ENCODE peak calls at places on chromosomes 2 and 18, in eight cellular contexts. One of them, this sample, is unnamed.

GRCh38 chr2:232668805-232669444 is 28.2 kb upstream of the GIGYF2 start:
- DNase-seq in neural progenitor cell: peak
- DNase-seq in SK-N-SH: no peak
- DNase-seq in MM.1S: peak
- DNase-seq in hepatocyte: peak
- DNase-seq in PC-3: peak
- DNase-seq in HCT116: peak
- DNase-seq in GM23338: peak
- DNase-seq in this sample: no peak

GRCh38 chr2:219736196-219736595 is 108.8 kb downstream of the SLC4A3 start:
- DNase-seq in SK-N-SH: peak
- DNase-seq in neural progenitor cell: peak
- DNase-seq in GM23338: peak
- DNase-seq in hepatocyte: peak
- DNase-seq in PC-3: peak
- DNase-seq in MM.1S: peak
- DNase-seq in HCT116: peak
- DNase-seq in this sample: peak

GRCh38 chr18:49002045-49002444 is 51.3 kb upstream of the SMAD7 start:
- DNase-seq in HCT116: no peak
- DNase-seq in hepatocyte: no peak
- DNase-seq in PC-3: no peak
- DNase-seq in GM23338: no peak
- DNase-seq in neural progenitor cell: no peak
- DNase-seq in MM.1S: no peak
- DNase-seq in SK-N-SH: no peak
- DNase-seq in this sample: no peak

GRCh38 chr2:133676392-133677130 is 108.3 kb upstream of the NCKAP5 start:
- DNase-seq in neural progenitor cell: no peak
- DNase-seq in MM.1S: no peak
- DNase-seq in SK-N-SH: no peak
- DNase-seq in hepatocyte: no peak
- DNase-seq in GM23338: no peak
- DNase-seq in HCT116: no peak
- DNase-seq in PC-3: no peak
- DNase-seq in this sample: no peak

GRCh38 chr2:47334356-47335136 is 68.4 kb upstream of the MSH2 start:
- DNase-seq in hepatocyte: no peak
- DNase-seq in MM.1S: peak
- DNase-seq in neural progenitor cell: peak
- DNase-seq in PC-3: no peak
- DNase-seq in SK-N-SH: no peak
- DNase-seq in HCT116: no peak
- DNase-seq in GM23338: peak
- DNase-seq in this sample: no peak

GRCh38 chr2:45258251-45258775 is 249.1 kb upstream of the SIX2 start:
- DNase-seq in HCT116: no peak
- DNase-seq in MM.1S: no peak
- DNase-seq in hepatocyte: no peak
- DNase-seq in PC-3: no peak
- DNase-seq in neural progenitor cell: peak
- DNase-seq in GM23338: no peak
- DNase-seq in SK-N-SH: no peak
- DNase-seq in this sample: peak

GRCh38 chr2:144516981-144517824 is 2.7 kb downstream of the ZEB2 start:
- DNase-seq in PC-3: peak
- DNase-seq in HCT116: no peak
- DNase-seq in neural progenitor cell: peak
- DNase-seq in hepatocyte: peak
- DNase-seq in MM.1S: peak
- DNase-seq in GM23338: peak
- DNase-seq in SK-N-SH: peak
- DNase-seq in this sample: peak

GRCh38 chr2:226483745-226484619 is 315.6 kb downstream of the IRS1 start:
- DNase-seq in neural progenitor cell: peak
- DNase-seq in MM.1S: no peak
- DNase-seq in GM23338: peak
- DNase-seq in HCT116: no peak
- DNase-seq in SK-N-SH: no peak
- DNase-seq in PC-3: no peak
- DNase-seq in hepatocyte: no peak
- DNase-seq in this sample: no peak

GRCh38 chr2:84925336-84925723 is 19.9 kb downstream of the TMSB10 start:
- DNase-seq in GM23338: no peak
- DNase-seq in HCT116: no peak
- DNase-seq in MM.1S: no peak
- DNase-seq in hepatocyte: no peak
- DNase-seq in SK-N-SH: no peak
- DNase-seq in neural progenitor cell: no peak
- DNase-seq in PC-3: no peak
- DNase-seq in this sample: no peak

GRCh38 chr2:18580606-18581005 is 8.8 kb downstream of the NT5C1B start:
- DNase-seq in PC-3: no peak
- DNase-seq in GM23338: no peak
- DNase-seq in neural progenitor cell: no peak
- DNase-seq in SK-N-SH: no peak
- DNase-seq in hepatocyte: no peak
- DNase-seq in MM.1S: no peak
- DNase-seq in HCT116: no peak
- DNase-seq in this sample: no peak

DNA sequence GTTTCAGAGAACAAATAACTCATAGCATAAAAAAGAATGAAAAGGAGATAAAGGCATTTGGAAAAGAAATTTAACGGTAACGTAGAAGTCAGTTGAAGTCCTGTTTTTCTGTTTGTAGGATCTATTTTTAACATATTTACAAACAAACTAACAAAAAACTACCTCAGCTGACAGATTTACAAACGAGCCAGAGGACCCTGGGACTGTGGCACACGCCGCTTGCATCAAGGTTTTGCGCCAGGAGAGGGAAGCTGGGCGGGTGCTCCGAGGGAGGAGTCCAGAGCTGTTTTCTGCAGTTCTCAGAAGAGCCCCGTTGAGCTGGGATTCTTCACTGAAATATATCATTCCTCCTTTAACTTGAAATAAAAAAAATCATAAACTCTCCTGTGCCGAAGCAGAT is 13.6 kb upstream of the TMEM18 start:
- DNase-seq in hepatocyte: no peak
- DNase-seq in HCT116: no peak
- DNase-seq in neural progenitor cell: no peak
- DNase-seq in MM.1S: no peak
- DNase-seq in GM23338: no peak
- DNase-seq in SK-N-SH: no peak
- DNase-seq in PC-3: no peak
- DNase-seq in this sample: no peak
- TF ChIP-seq CTCF in hepatocyte: no peak
- TF ChIP-seq CTCF in HCT116: no peak
- TF ChIP-seq CTCF in neural progenitor cell: no peak
- TF ChIP-seq CTCF in MM.1S: no peak
- TF ChIP-seq CTCF in GM23338: no peak
- TF ChIP-seq CTCF in SK-N-SH: no peak
- TF ChIP-seq CTCF in PC-3: no peak
- TF ChIP-seq CTCF in this sample: no peak

GRCh38 chr2:74199275-74199701 is 873 bp downstream of the MTHFD2 start:
- DNase-seq in hepatocyte: no peak
- DNase-seq in PC-3: no peak
- DNase-seq in HCT116: no peak
- DNase-seq in SK-N-SH: no peak
- DNase-seq in GM23338: no peak
- DNase-seq in MM.1S: no peak
- DNase-seq in neural progenitor cell: no peak
- DNase-seq in this sample: no peak

GRCh38 chr2:74198461-74199274 is at the start of gene MTHFD2:
- DNase-seq in SK-N-SH: peak
- DNase-seq in hepatocyte: peak
- DNase-seq in neural progenitor cell: peak
- DNase-seq in MM.1S: peak
- DNase-seq in HCT116: peak
- DNase-seq in GM23338: peak
- DNase-seq in PC-3: peak
- DNase-seq in this sample: peak

GRCh38 chr2:74201596-74201995 is 3.2 kb downstream of the MTHFD2 start:
- DNase-seq in neural progenitor cell: no peak
- DNase-seq in MM.1S: no peak
- DNase-seq in hepatocyte: no peak
- DNase-seq in SK-N-SH: no peak
- DNase-seq in PC-3: peak
- DNase-seq in GM23338: no peak
- DNase-seq in HCT116: no peak
- DNase-seq in this sample: no peak

GRCh38 chr2:74199871-74200305 is 1.5 kb downstream of the MTHFD2 start:
- DNase-seq in hepatocyte: peak
- DNase-seq in GM23338: no peak
- DNase-seq in MM.1S: no peak
- DNase-seq in neural progenitor cell: peak
- DNase-seq in HCT116: no peak
- DNase-seq in PC-3: peak
- DNase-seq in SK-N-SH: no peak
- DNase-seq in this sample: peak

DNA sequence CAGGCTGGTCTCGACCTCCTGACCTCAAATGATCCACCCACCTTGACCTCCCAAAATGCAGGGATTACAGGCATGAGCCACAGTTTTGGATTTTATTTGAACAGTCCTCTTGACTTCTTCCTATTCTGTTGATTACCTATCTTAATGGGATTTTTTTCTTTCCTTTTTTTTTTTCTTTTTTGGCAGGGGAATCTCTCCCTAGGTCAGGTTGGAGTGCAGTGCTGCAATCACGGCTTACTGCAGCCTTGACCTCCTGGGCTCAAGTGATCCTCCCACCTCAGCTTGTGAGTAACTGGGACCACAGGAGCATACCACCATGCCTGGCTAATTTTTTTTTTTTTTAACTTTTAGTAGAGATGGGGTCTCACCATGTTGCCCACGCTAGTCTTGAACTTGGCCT is 2.8 kb downstream of the MTHFD2 start:
- DNase-seq in hepatocyte: no peak
- DNase-seq in HCT116: no peak
- DNase-seq in neural progenitor cell: no peak
- DNase-seq in SK-N-SH: no peak
- DNase-seq in MM.1S: no peak
- DNase-seq in GM23338: no peak
- DNase-seq in PC-3: no peak
- DNase-seq in this sample: no peak
- H3K4me3 ChIP-seq in hepatocyte: no peak
- H3K4me3 ChIP-seq in HCT116: no peak
- H3K4me3 ChIP-seq in neural progenitor cell: no peak
- H3K4me3 ChIP-seq in SK-N-SH: no peak
- H3K4me3 ChIP-seq in MM.1S: no peak
- H3K4me3 ChIP-seq in GM23338: peak
- H3K4me3 ChIP-seq in PC-3: peak
- H3K4me3 ChIP-seq in this sample: peak

DNA sequence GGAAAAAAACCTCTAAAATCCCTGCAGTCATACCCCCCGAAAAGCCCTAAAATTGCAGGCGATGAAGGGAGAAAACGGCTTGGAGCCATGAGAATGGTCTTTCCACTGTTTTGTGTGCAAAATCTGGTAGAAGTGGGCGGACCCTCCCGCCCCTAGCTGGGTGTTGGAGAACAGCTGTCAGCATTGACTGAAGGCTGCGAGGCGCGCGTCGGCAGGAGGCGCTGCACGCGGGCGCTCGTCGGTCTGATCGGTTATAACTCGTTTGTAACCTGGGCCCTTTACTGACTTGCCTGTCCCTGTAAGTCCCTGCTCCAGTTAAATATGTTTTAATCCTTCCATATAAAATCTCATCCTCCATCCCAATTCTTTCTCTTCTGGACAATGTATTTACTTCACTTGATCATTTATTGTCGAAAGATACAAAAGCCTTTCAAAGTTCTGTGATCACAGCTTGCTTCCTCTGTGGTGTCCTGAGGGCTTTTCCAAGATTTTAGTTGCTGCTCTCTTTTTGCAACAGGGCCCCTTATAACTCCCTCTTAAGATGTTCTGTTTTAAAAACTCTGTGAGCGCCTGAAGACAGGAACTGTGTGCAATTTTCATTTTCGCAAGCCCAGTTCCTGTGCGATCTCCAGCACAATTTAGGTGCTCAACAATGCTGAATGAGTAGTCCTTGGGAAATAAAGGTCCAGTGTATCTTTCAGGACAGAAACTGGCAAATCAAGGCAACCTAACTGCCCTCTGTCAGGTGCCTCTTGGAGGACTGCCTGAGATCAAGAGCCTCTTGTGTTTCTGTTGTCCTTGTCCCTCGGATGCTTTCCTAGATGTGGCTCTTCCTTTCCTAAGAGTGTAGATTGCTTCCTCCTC is 906 bp upstream of the HNRNPLL start:
- DNase-seq in PC-3: peak
- DNase-seq in neural progenitor cell: peak
- DNase-seq in hepatocyte: peak
- DNase-seq in SK-N-SH: peak
- DNase-seq in GM23338: peak
- DNase-seq in HCT116: peak
- DNase-seq in MM.1S: peak
- DNase-seq in this sample: peak
- TF ChIP-seq EZH2phosphoT487 in PC-3: no peak
- TF ChIP-seq EZH2phosphoT487 in neural progenitor cell: no peak
- TF ChIP-seq EZH2phosphoT487 in hepatocyte: no peak
- TF ChIP-seq EZH2phosphoT487 in SK-N-SH: no peak
- TF ChIP-seq EZH2phosphoT487 in GM23338: no peak
- TF ChIP-seq EZH2phosphoT487 in HCT116: no peak
- TF ChIP-seq EZH2phosphoT487 in MM.1S: no peak
- TF ChIP-seq EZH2phosphoT487 in this sample: no peak

GRCh38 chr2:188522517-188522916 is 230.8 kb downstream of the GULP1 start:
- DNase-seq in SK-N-SH: no peak
- DNase-seq in MM.1S: no peak
- DNase-seq in hepatocyte: no peak
- DNase-seq in GM23338: no peak
- DNase-seq in neural progenitor cell: no peak
- DNase-seq in HCT116: no peak
- DNase-seq in PC-3: no peak
- DNase-seq in this sample: no peak

GRCh38 chr2:188527110-188527509 is 235.4 kb downstream of the GULP1 start:
- DNase-seq in MM.1S: no peak
- DNase-seq in HCT116: no peak
- DNase-seq in SK-N-SH: no peak
- DNase-seq in neural progenitor cell: no peak
- DNase-seq in PC-3: no peak
- DNase-seq in hepatocyte: peak
- DNase-seq in GM23338: no peak
- DNase-seq in this sample: no peak

GRCh38 chr2:188523901-188524300 is 232.2 kb downstream of the GULP1 start:
- DNase-seq in PC-3: peak
- DNase-seq in MM.1S: no peak
- DNase-seq in HCT116: no peak
- DNase-seq in GM23338: no peak
- DNase-seq in neural progenitor cell: no peak
- DNase-seq in SK-N-SH: no peak
- DNase-seq in hepatocyte: no peak
- DNase-seq in this sample: no peak

GRCh38 chr2:188527701-188528100 is 236.0 kb downstream of the GULP1 start:
- DNase-seq in PC-3: no peak
- DNase-seq in HCT116: no peak
- DNase-seq in MM.1S: no peak
- DNase-seq in hepatocyte: no peak
- DNase-seq in neural progenitor cell: no peak
- DNase-seq in SK-N-SH: no peak
- DNase-seq in GM23338: no peak
- DNase-seq in this sample: no peak

GRCh38 chr2:188524519-188525113 is 232.9 kb downstream of the GULP1 start:
- DNase-seq in hepatocyte: peak
- DNase-seq in HCT116: peak
- DNase-seq in GM23338: peak
- DNase-seq in neural progenitor cell: peak
- DNase-seq in SK-N-SH: peak
- DNase-seq in MM.1S: peak
- DNase-seq in PC-3: peak
- DNase-seq in this sample: peak
- TF ChIP-seq CTCF in hepatocyte: peak
- TF ChIP-seq CTCF in HCT116: peak
- TF ChIP-seq CTCF in GM23338: peak
- TF ChIP-seq CTCF in neural progenitor cell: peak
- TF ChIP-seq CTCF in SK-N-SH: peak
- TF ChIP-seq CTCF in MM.1S: peak
- TF ChIP-seq CTCF in PC-3: peak
- TF ChIP-seq CTCF in this sample: peak